ENCODE peak calls at places on chromosomes 3 and 15, in four cellular contexts. D is stomach, Q is dorsolateral prefrontal cortex, M is amygdala. F is an unnamed sample.

GRCh38 chr3:194675081-194675640 is 3.2 kb upstream of the LSG1 start:
- DNase-seq in M (no peak), Q (no peak), D (no peak), F (no peak)

GRCh38 chr3:67311440-67311839 is 313.3 kb downstream of the KBTBD8 start:
- DNase-seq in M (no peak), Q (no peak), D (no peak), F (no peak)

GRCh38 chr15:101810905-101811304 is 1.1 kb upstream of the OR4F15 start:
- DNase-seq in Q (no peak), M (no peak), D (no peak), F (no peak)

GRCh38 chr15:80416702-80417101 is 12.5 kb downstream of the ARNT2 start:
- DNase-seq in D (no peak), M (no peak), Q (no peak), F (no peak)

GRCh38 chr3:193788189-193788946 is 195.4 kb downstream of the OPA1 start:
- DNase-seq in M (no peak), Q (peak; percentile 23), D (peak; percentile 65), F (peak; percentile 90)

GRCh38 chr15:26967719-26968269 is 3.2 kb upstream of the GABRG3 start:
- DNase-seq in Q (no peak), M (no peak), D (no peak), F (no peak)

GRCh38 chr15:73751896-73752816 is 995 bp downstream of the INSYN1 start:
- DNase-seq in D (no peak), Q (no peak), M (no peak), F (peak; percentile 56)

GRCh38 chr3:174488527-174488926 is 370.6 kb upstream of the NAALADL2 start:
- DNase-seq in M (no peak), D (no peak), Q (no peak), F (peak; percentile 20)

GRCh38 chr3:181710581-181711255 is 1.0 kb upstream of the SOX2 start:
- DNase-seq in Q (no peak), D (no peak), M (no peak), F (no peak)

GRCh38 chr3:165439765-165440164 is 243.6 kb upstream of the SLITRK3 start:
- DNase-seq in M (no peak), Q (no peak), D (no peak), F (no peak)

GRCh38 chr3:57856675-57857074 is 100.6 kb downstream of the SLMAP start:
- DNase-seq in D (no peak), Q (no peak), M (no peak), F (no peak)

GRCh38 chr3:57152150-57152549 is 13.0 kb downstream of the IL17RD start:
- DNase-seq in M (no peak), D (no peak), Q (no peak), F (no peak)

GRCh38 chr3:128266453-128266852 is 113.2 kb downstream of the EEFSEC start:
- DNase-seq in Q (no peak), M (no peak), D (no peak), F (no peak)

GRCh38 chr15:65655026-65655425 is 33.3 kb downstream of the SLC24A1 start:
- DNase-seq in Q (no peak), M (no peak), D (no peak), F (peak; percentile 39)

GRCh38 chr3:157429703-157430102 is 6.9 kb upstream of the PTX3 start:
- DNase-seq in M (no peak), D (no peak), Q (no peak), F (peak; percentile 50)

GRCh38 chr3:139530717-139531116 is 8.8 kb downstream of the RBP1 start:
- DNase-seq in Q (no peak), D (no peak), M (no peak), F (no peak)

GRCh38 chr15:50907866-50908208 is 646 bp upstream of the AP4E1 start:
- DNase-seq in Q (no peak), D (peak; percentile 28), M (no peak), F (peak; percentile 39)

GRCh38 chr3:25480811-25481210 is 52.7 kb downstream of the RARB start:
- DNase-seq in Q (no peak), M (no peak), D (no peak), F (no peak)

GRCh38 chr15:92429378-92430066 is 35.8 kb downstream of the ST8SIA2 start:
- DNase-seq in D (no peak), M (no peak), Q (no peak), F (peak; percentile 63)

GRCh38 chr3:41198526-41198925 is 779 bp upstream of the CTNNB1 start:
- DNase-seq in M (no peak), Q (no peak), D (peak; percentile 39), F (no peak)

GRCh38 chr15:79339588-79340314 is 28.8 kb downstream of the TMED3 start:
- DNase-seq in Q (no peak), D (no peak), M (no peak), F (peak; percentile 60)

F was measured in AG20443.